ENCODE peak calls at places on chromosome 18, in eight cellular contexts. N is germinal center; R is activated naive CD4-positive, alpha-beta T cell; I is stimulated activated CD8-positive, alpha-beta memory T cell treated with anti-CD3 and anti-CD28 coated beads, Interleukin-7, amount 100 ng/mL, for 1 hour; Q is GF-D8; C is stimulated activated CD4-positive, alpha-beta T cell treated with anti-CD3 and anti-CD28 coated beads, Interleukin-1b, Interleukin-23, amount 100 ng/mL, for 1 hour; O is fibroblast of lung; T is MCF 10A. P is an unnamed sample.

GRCh38 chr18:22302152-22302551 is 115.6 kb downstream of the CTAGE1 start:
- DNase-seq in Q (peak; percentile 98), R (no peak), C (no peak), N (no peak), T (no peak), I (no peak), O (no peak), P (no peak)

GRCh38 chr18:8742382-8743361 is 37.3 kb downstream of the MTCL1 start:
- DNase-seq in R (no peak), Q (no peak), N (no peak), T (no peak), O (no peak), C (no peak), I (no peak), P (no peak)

GRCh38 chr18:21457179-21457535 is 143.3 kb downstream of the ESCO1 start:
- DNase-seq in C (no peak), I (no peak), T (no peak), R (no peak), N (no peak), O (peak; percentile 19), Q (no peak), P (no peak)

GRCh38 chr18:8948471-8949149 is 153.9 kb upstream of the NDUFV2 start:
- DNase-seq in C (no peak), Q (no peak), O (peak; percentile 97), N (no peak), T (peak; percentile 76), R (no peak), I (no peak), P (no peak)

GRCh38 chr18:5527603-5528002 is 16.2 kb downstream of the EPB41L3 start:
- DNase-seq in Q (no peak), C (no peak), O (peak; percentile 89), N (no peak), R (no peak), T (peak; percentile 45), I (no peak), P (no peak)

GRCh38 chr18:5618037-5618688 is 74.4 kb upstream of the EPB41L3 start:
- DNase-seq in O (no peak), I (no peak), T (no peak), C (no peak), Q (no peak), N (no peak), R (no peak), P (no peak)

GRCh38 chr18:64513401-64513800 is 364.5 kb upstream of the LINC00305 start:
- DNase-seq in R (no peak), Q (no peak), O (no peak), T (no peak), C (no peak), N (no peak), I (no peak), P (no peak)

GRCh38 chr18:21112543-21113105 is 1.0 kb upstream of the ROCK1 start:
- DNase-seq in O (peak; percentile 25), Q (no peak), C (no peak), I (no peak), N (no peak), T (no peak), R (no peak), P (no peak)

GRCh38 chr18:10010611-10011015 is 96.8 kb downstream of the VAPA start:
- DNase-seq in T (peak; percentile 67), R (no peak), C (no peak), Q (no peak), I (no peak), N (no peak), O (peak; percentile 94), P (no peak)

GRCh38 chr18:57461652-57462269 is 26.6 kb downstream of the ONECUT2 start:
- DNase-seq in O (no peak), N (no peak), Q (no peak), T (no peak), C (no peak), R (no peak), I (no peak), P (no peak)

GRCh38 chr18:12438257-12438656 is 30.5 kb downstream of the PRELID3A start:
- DNase-seq in Q (no peak), O (no peak), T (no peak), I (no peak), N (no peak), C (no peak), R (no peak), P (no peak)

GRCh38 chr18:11512096-11513030 is 97.0 kb upstream of the SLC35G4 start:
- DNase-seq in N (no peak), R (no peak), T (peak; percentile 68), O (no peak), Q (no peak), C (no peak), I (no peak), P (no peak)

GRCh38 chr18:63534615-63535014 is 7.6 kb upstream of the SERPINB12 start:
- DNase-seq in O (no peak), I (no peak), R (no peak), T (no peak), N (no peak), Q (no peak), C (no peak), P (no peak)

GRCh38 chr18:56085561-56085960 is 497.6 kb upstream of the TCF4 start:
- DNase-seq in R (no peak), I (no peak), O (peak; percentile 94), C (no peak), N (no peak), Q (no peak), T (peak; percentile 70), P (no peak)

GRCh38 chr18:331231-331771 is 63.5 kb upstream of the THOC1 start:
- DNase-seq in R (no peak), C (no peak), N (no peak), I (no peak), Q (no peak), T (no peak), O (peak; percentile 81), P (no peak)

GRCh38 chr18:55511277-55511676 is 76.7 kb downstream of the TCF4 start:
- DNase-seq in N (no peak), Q (no peak), T (no peak), C (no peak), I (no peak), R (no peak), O (no peak), P (no peak)

GRCh38 chr18:9756566-9757470 is 48.7 kb downstream of the RAB31 start:
- DNase-seq in R (no peak), I (no peak), N (no peak), Q (no peak), T (no peak), C (no peak), O (no peak), P (no peak)

GRCh38 chr18:9649164-9649540 is 34.8 kb upstream of the PPP4R1 start:
- DNase-seq in I (no peak), T (no peak), O (peak; percentile 70), C (no peak), R (no peak), N (no peak), Q (no peak), P (no peak)

GRCh38 chr18:73509460-73509859 is 638.2 kb downstream of the FBXO15 start:
- DNase-seq in T (no peak), C (no peak), I (no peak), Q (no peak), N (no peak), R (no peak), O (peak; percentile 69), P (no peak)

GRCh38 chr18:49206717-49207116 is 253.7 kb downstream of the DYM start:
- DNase-seq in R (no peak), Q (peak; percentile 86), I (no peak), O (peak; percentile 11), N (no peak), T (no peak), C (no peak), P (no peak)

P was measured in activated gamma-delta T cell.